ENCODE peak calls at places on chromosomes 6 and 20, in eight cellular contexts. C is T-helper 17 cell; V is body of pancreas; I is T-helper 2 cell; X is BE2C; L is kidney glomerular epithelial cell; B is activated CD4-positive, CD25-positive, alpha-beta regulatory T cell treated with anti-CD3 and anti-CD28 coated beads, Interleukin-2, amount 50 U/mL, for 72 hours; D is effector CD4-positive, alpha-beta T cell. Y is an unnamed sample.

GRCh38 chr6:137761487-137761886 is 105.6 kb upstream of the TNFAIP3 start:
- DNase-seq in C (no peak), V (no peak), I (no peak), X (no peak), L (no peak), B (no peak), D (no peak), Y (no peak)

GRCh38 chr6:87683890-87684289 is 18.1 kb downstream of the AKIRIN2 start:
- DNase-seq in C (no peak), V (no peak), I (no peak), X (no peak), L (no peak), B (no peak), D (no peak), Y (no peak)

GRCh38 chr6:80608881-80609280 is 502.4 kb downstream of the BCKDHB start:
- DNase-seq in C (no peak), V (no peak), I (no peak), X (no peak), L (no peak), B (no peak), D (no peak), Y (no peak)

GRCh38 chr6:27575594-27576361 is 102.9 kb upstream of the ZNF184 start:
- DNase-seq in C (no peak), V (no peak), I (no peak), X (no peak), L (no peak), B (no peak), D (no peak), Y (no peak)

GRCh38 chr6:169752074-169752623 is 727 bp downstream of the ERMARD start:
- DNase-seq in C (no peak), V (no peak), I (peak), X (no peak), L (no peak), B (no peak), D (no peak), Y (no peak)

GRCh38 chr20:57013741-57014140 is 252.7 kb downstream of the BMP7 start:
- DNase-seq in C (no peak), V (peak), I (no peak), X (no peak), L (no peak), B (no peak), D (no peak), Y (no peak)

GRCh38 chr6:33075568-33076405 is at the start of gene HLA-DPB1:
- DNase-seq in C (no peak), V (no peak), I (peak), X (no peak), L (peak), B (no peak), D (peak), Y (no peak)

GRCh38 chr6:22442826-22443225 is 126.5 kb upstream of the HDGFL1 start:
- DNase-seq in C (no peak), V (no peak), I (no peak), X (no peak), L (no peak), B (no peak), D (no peak), Y (no peak)

GRCh38 chr20:23061713-23062561 is 12.5 kb upstream of the THBD start:
- DNase-seq in C (no peak), V (no peak), I (no peak), X (no peak), L (peak), B (no peak), D (no peak), Y (no peak)

GRCh38 chr6:56004421-56004820 is 129.0 kb upstream of the BMP5 start:
- DNase-seq in C (no peak), V (no peak), I (no peak), X (no peak), L (no peak), B (no peak), D (no peak), Y (no peak)

GRCh38 chr20:18588554-18589043 is 745 bp downstream of the DTD1 start:
- DNase-seq in C (no peak), V (no peak), I (no peak), X (peak), L (no peak), B (no peak), D (no peak), Y (no peak)

GRCh38 chr20:1825492-1825891 is 69.7 kb upstream of the SIRPA start:
- DNase-seq in C (no peak), V (no peak), I (no peak), X (no peak), L (no peak), B (no peak), D (no peak), Y (no peak)

GRCh38 chr6:141610741-141611140 is 522.0 kb upstream of the GJE1 start:
- DNase-seq in C (no peak), V (no peak), I (no peak), X (no peak), L (no peak), B (no peak), D (no peak), Y (no peak)

GRCh38 chr20:46350201-46350985 is 42.1 kb upstream of the CDH22 start:
- DNase-seq in C (no peak), V (no peak), I (no peak), X (peak), L (peak), B (no peak), D (no peak), Y (no peak)

GRCh38 chr6:142165227-142165626 is 18.2 kb downstream of the VTA1 start:
- DNase-seq in C (no peak), V (no peak), I (no peak), X (no peak), L (no peak), B (no peak), D (no peak), Y (no peak)

GRCh38 chr6:14068133-14068532 is 49.4 kb upstream of the CD83 start:
- DNase-seq in C (no peak), V (no peak), I (peak), X (no peak), L (peak), B (no peak), D (no peak), Y (no peak)

GRCh38 chr20:11890331-11891080 is 27.2 kb upstream of the BTBD3 start:
- DNase-seq in C (no peak), V (peak), I (peak), X (peak), L (peak), B (peak), D (no peak), Y (peak)

GRCh38 chr20:47054945-47055344 is 160.3 kb downstream of the EYA2 start:
- DNase-seq in C (no peak), V (no peak), I (no peak), X (no peak), L (no peak), B (no peak), D (no peak), Y (no peak)

GRCh38 chr20:44730441-44730840 is 15.2 kb upstream of the KCNK15 start:
- DNase-seq in C (no peak), V (no peak), I (no peak), X (no peak), L (peak), B (no peak), D (no peak), Y (no peak)

GRCh38 chr20:40860487-40860902 is 168.1 kb upstream of the TOP1 start:
- DNase-seq in C (no peak), V (no peak), I (no peak), X (no peak), L (no peak), B (no peak), D (no peak), Y (no peak)

GRCh38 chr20:10642859-10643559 is 30.8 kb downstream of the JAG1 start:
- DNase-seq in C (no peak), V (no peak), I (no peak), X (no peak), L (no peak), B (no peak), D (no peak), Y (no peak)

GRCh38 chr6:154921482-154921881 is 73.6 kb upstream of the TIAM2 start:
- DNase-seq in C (no peak), V (no peak), I (no peak), X (no peak), L (no peak), B (no peak), D (no peak), Y (no peak)

GRCh38 chr6:150256618-150257272 is 112.1 kb upstream of the IYD start:
- DNase-seq in C (no peak), V (no peak), I (peak), X (no peak), L (peak), B (no peak), D (no peak), Y (no peak)

GRCh38 chr6:113979930-113980329 is 9.0 kb upstream of the HDAC2 start:
- DNase-seq in C (no peak), V (no peak), I (no peak), X (no peak), L (no peak), B (no peak), D (no peak), Y (no peak)

GRCh38 chr6:78243519-78243918 is 590.7 kb downstream of the MEI4 start:
- DNase-seq in C (no peak), V (no peak), I (no peak), X (peak), L (no peak), B (no peak), D (no peak), Y (no peak)

GRCh38 chr6:94894300-94894699 is 683.0 kb upstream of the MANEA start:
- DNase-seq in C (no peak), V (no peak), I (no peak), X (no peak), L (no peak), B (no peak), D (no peak), Y (no peak)

GRCh38 chr6:47246556-47246955 is 63.1 kb downstream of the TNFRSF21 start:
- DNase-seq in C (no peak), V (no peak), I (no peak), X (no peak), L (no peak), B (no peak), D (no peak), Y (no peak)

GRCh38 chr6:40341726-40342125 is 245.4 kb downstream of the LRFN2 start:
- DNase-seq in C (no peak), V (no peak), I (no peak), X (no peak), L (no peak), B (no peak), D (no peak), Y (no peak)

GRCh38 chr6:12371151-12371550 is 81.0 kb downstream of the EDN1 start:
- DNase-seq in C (no peak), V (no peak), I (no peak), X (no peak), L (peak), B (no peak), D (no peak), Y (no peak)

GRCh38 chr20:36467076-36467999 is 74.0 kb upstream of the MYL9 start:
- DNase-seq in C (peak), V (peak), I (peak), X (peak), L (no peak), B (peak), D (peak), Y (peak)

GRCh38 chr6:158417760-158418098 is 105.5 kb downstream of the TULP4 start:
- DNase-seq in C (no peak), V (no peak), I (no peak), X (no peak), L (peak), B (no peak), D (no peak), Y (no peak)

GRCh38 chr20:11337361-11338130 is 580.1 kb upstream of the BTBD3 start:
- DNase-seq in C (no peak), V (no peak), I (no peak), X (no peak), L (no peak), B (no peak), D (no peak), Y (no peak)

GRCh38 chr20:2364014-2364413 is 16.7 kb upstream of the TGM6 start:
- DNase-seq in C (no peak), V (no peak), I (no peak), X (no peak), L (no peak), B (no peak), D (no peak), Y (no peak)

GRCh38 chr20:58990651-58991445 is 9.8 kb downstream of the NELFCD start:
- DNase-seq in C (no peak), V (no peak), I (no peak), X (no peak), L (no peak), B (no peak), D (no peak), Y (no peak)

GRCh38 chr20:1353956-1354355 is 25.0 kb upstream of the SDCBP2 start:
- DNase-seq in C (no peak), V (no peak), I (no peak), X (no peak), L (no peak), B (no peak), D (no peak), Y (no peak)

GRCh38 chr20:53036992-53037391 is 64.8 kb downstream of the TSHZ2 start:
- DNase-seq in C (no peak), V (no peak), I (no peak), X (peak), L (peak), B (no peak), D (no peak), Y (no peak)

GRCh38 chr6:85472744-85473143 is 22.9 kb downstream of the NT5E start:
- DNase-seq in C (no peak), V (no peak), I (no peak), X (no peak), L (no peak), B (no peak), D (no peak), Y (no peak)

GRCh38 chr20:16271450-16271849 is 301.8 kb downstream of the KIF16B start:
- DNase-seq in C (no peak), V (no peak), I (no peak), X (no peak), L (no peak), B (no peak), D (no peak), Y (no peak)

GRCh38 chr6:161353208-161353613 is 79.3 kb upstream of the AGPAT4 start:
- DNase-seq in C (no peak), V (peak), I (no peak), X (peak), L (no peak), B (no peak), D (no peak), Y (no peak)

Y was measured in tibial nerve.